ENCODE peak calls at places on chromosomes 16 and 17, in six cellular contexts. One of them, this sample, is unnamed.

GRCh38 chr17:4035081-4035680 is 70.9 kb upstream of the ATP2A3 start:
- DNase-seq in SK-MEL-5: peak; percentile 17
- DNase-seq in IMR-90: no peak
- DNase-seq in NCI-H446 treated with DMSO at 0.1 percent for 48 hours: no peak
- DNase-seq in NCI-H1105 treated with DMSO at 0.1 percent for 48 hours: no peak
- DNase-seq in posterior cingulate gyrus: no peak
- DNase-seq in this sample: no peak

GRCh38 chr16:2019500-2019899 is at the start of gene NPW:
- DNase-seq in posterior cingulate gyrus: no peak
- DNase-seq in NCI-H446 treated with DMSO at 0.1 percent for 48 hours: no peak
- DNase-seq in NCI-H1105 treated with DMSO at 0.1 percent for 48 hours: peak; percentile 8
- DNase-seq in IMR-90: no peak
- DNase-seq in SK-MEL-5: no peak
- DNase-seq in this sample: peak; percentile 51

GRCh38 chr17:42660692-42661345 is 1.7 kb downstream of the TUBG2 start:
- DNase-seq in NCI-H1105 treated with DMSO at 0.1 percent for 48 hours: no peak
- DNase-seq in NCI-H446 treated with DMSO at 0.1 percent for 48 hours: no peak
- DNase-seq in IMR-90: peak; percentile 72
- DNase-seq in posterior cingulate gyrus: no peak
- DNase-seq in SK-MEL-5: no peak
- DNase-seq in this sample: no peak

GRCh38 chr16:73058221-73058615 is 10.3 kb upstream of the ZFHX3 start:
- DNase-seq in SK-MEL-5: peak; percentile 20
- DNase-seq in NCI-H1105 treated with DMSO at 0.1 percent for 48 hours: no peak
- DNase-seq in posterior cingulate gyrus: no peak
- DNase-seq in IMR-90: no peak
- DNase-seq in NCI-H446 treated with DMSO at 0.1 percent for 48 hours: no peak
- DNase-seq in this sample: no peak

GRCh38 chr16:87621976-87622713 is 19.8 kb downstream of the JPH3 start:
- DNase-seq in posterior cingulate gyrus: no peak
- DNase-seq in NCI-H446 treated with DMSO at 0.1 percent for 48 hours: no peak
- DNase-seq in IMR-90: no peak
- DNase-seq in NCI-H1105 treated with DMSO at 0.1 percent for 48 hours: no peak
- DNase-seq in SK-MEL-5: no peak
- DNase-seq in this sample: no peak

GRCh38 chr16:78987676-78988075 is 612.9 kb downstream of the MAF start:
- DNase-seq in NCI-H446 treated with DMSO at 0.1 percent for 48 hours: no peak
- DNase-seq in NCI-H1105 treated with DMSO at 0.1 percent for 48 hours: no peak
- DNase-seq in IMR-90: no peak
- DNase-seq in SK-MEL-5: no peak
- DNase-seq in posterior cingulate gyrus: no peak
- DNase-seq in this sample: no peak

GRCh38 chr16:79122343-79122742 is 478.2 kb downstream of the MAF start:
- DNase-seq in SK-MEL-5: no peak
- DNase-seq in IMR-90: no peak
- DNase-seq in NCI-H446 treated with DMSO at 0.1 percent for 48 hours: no peak
- DNase-seq in NCI-H1105 treated with DMSO at 0.1 percent for 48 hours: no peak
- DNase-seq in posterior cingulate gyrus: no peak
- DNase-seq in this sample: no peak

GRCh38 chr17:59848778-59849177 is 44.0 kb downstream of the TUBD1 start:
- DNase-seq in NCI-H446 treated with DMSO at 0.1 percent for 48 hours: no peak
- DNase-seq in IMR-90: peak; percentile 75
- DNase-seq in posterior cingulate gyrus: no peak
- DNase-seq in NCI-H1105 treated with DMSO at 0.1 percent for 48 hours: no peak
- DNase-seq in SK-MEL-5: no peak
- DNase-seq in this sample: no peak

GRCh38 chr17:38540514-38540913 is 65.2 kb downstream of the SRCIN1 start:
- DNase-seq in NCI-H446 treated with DMSO at 0.1 percent for 48 hours: no peak
- DNase-seq in SK-MEL-5: no peak
- DNase-seq in IMR-90: no peak
- DNase-seq in NCI-H1105 treated with DMSO at 0.1 percent for 48 hours: no peak
- DNase-seq in posterior cingulate gyrus: no peak
- DNase-seq in this sample: no peak

GRCh38 chr17:57995076-57995956 is 7.3 kb upstream of the VEZF1 start:
- DNase-seq in NCI-H446 treated with DMSO at 0.1 percent for 48 hours: peak; percentile 58
- DNase-seq in IMR-90: peak; percentile 81
- DNase-seq in NCI-H1105 treated with DMSO at 0.1 percent for 48 hours: peak; percentile 70
- DNase-seq in posterior cingulate gyrus: no peak
- DNase-seq in SK-MEL-5: peak; percentile 89
- DNase-seq in this sample: no peak

GRCh38 chr16:11414815-11415775 is 69.8 kb downstream of the RMI2 start:
- DNase-seq in posterior cingulate gyrus: no peak
- DNase-seq in SK-MEL-5: no peak
- DNase-seq in IMR-90: no peak
- DNase-seq in NCI-H1105 treated with DMSO at 0.1 percent for 48 hours: no peak
- DNase-seq in NCI-H446 treated with DMSO at 0.1 percent for 48 hours: peak; percentile 4
- DNase-seq in this sample: no peak

GRCh38 chr17:82356028-82356427 is 3.0 kb upstream of the TEX19 start:
- DNase-seq in NCI-H1105 treated with DMSO at 0.1 percent for 48 hours: no peak
- DNase-seq in IMR-90: no peak
- DNase-seq in SK-MEL-5: no peak
- DNase-seq in posterior cingulate gyrus: no peak
- DNase-seq in NCI-H446 treated with DMSO at 0.1 percent for 48 hours: no peak
- DNase-seq in this sample: no peak

GRCh38 chr16:77290451-77291110 is 91.4 kb downstream of the SYCE1L start:
- DNase-seq in SK-MEL-5: no peak
- DNase-seq in posterior cingulate gyrus: no peak
- DNase-seq in NCI-H446 treated with DMSO at 0.1 percent for 48 hours: no peak
- DNase-seq in NCI-H1105 treated with DMSO at 0.1 percent for 48 hours: peak; percentile 61
- DNase-seq in IMR-90: peak; percentile 59
- DNase-seq in this sample: no peak

GRCh38 chr17:76005263-76006149 is 4.9 kb downstream of the CDK3 start:
- DNase-seq in IMR-90: peak; percentile 63
- DNase-seq in SK-MEL-5: peak; percentile 92
- DNase-seq in NCI-H446 treated with DMSO at 0.1 percent for 48 hours: peak; percentile 34
- DNase-seq in NCI-H1105 treated with DMSO at 0.1 percent for 48 hours: peak; percentile 61
- DNase-seq in posterior cingulate gyrus: no peak
- DNase-seq in this sample: peak; percentile 9

GRCh38 chr17:79799174-79799537 is 2.3 kb upstream of the CBX8 start:
- DNase-seq in NCI-H1105 treated with DMSO at 0.1 percent for 48 hours: no peak
- DNase-seq in IMR-90: no peak
- DNase-seq in SK-MEL-5: no peak
- DNase-seq in posterior cingulate gyrus: no peak
- DNase-seq in NCI-H446 treated with DMSO at 0.1 percent for 48 hours: no peak
- DNase-seq in this sample: no peak

GRCh38 chr16:11621920-11622651 is 35.4 kb upstream of the LITAF start:
- DNase-seq in IMR-90: no peak
- DNase-seq in NCI-H446 treated with DMSO at 0.1 percent for 48 hours: no peak
- DNase-seq in posterior cingulate gyrus: no peak
- DNase-seq in NCI-H1105 treated with DMSO at 0.1 percent for 48 hours: no peak
- DNase-seq in SK-MEL-5: no peak
- DNase-seq in this sample: peak; percentile 7

GRCh38 chr16:750454-750853 is 9.7 kb upstream of the CIAO3 start:
- DNase-seq in NCI-H446 treated with DMSO at 0.1 percent for 48 hours: no peak
- DNase-seq in posterior cingulate gyrus: no peak
- DNase-seq in NCI-H1105 treated with DMSO at 0.1 percent for 48 hours: no peak
- DNase-seq in IMR-90: no peak
- DNase-seq in SK-MEL-5: no peak
- DNase-seq in this sample: no peak

GRCh38 chr17:39927928-39928867 is 666 bp downstream of the LRRC3C start:
- DNase-seq in NCI-H446 treated with DMSO at 0.1 percent for 48 hours: no peak
- DNase-seq in IMR-90: no peak
- DNase-seq in SK-MEL-5: no peak
- DNase-seq in NCI-H1105 treated with DMSO at 0.1 percent for 48 hours: no peak
- DNase-seq in posterior cingulate gyrus: no peak
- DNase-seq in this sample: no peak

GRCh38 chr17:43418441-43419374 is 19.9 kb downstream of the ARL4D start:
- DNase-seq in NCI-H446 treated with DMSO at 0.1 percent for 48 hours: peak; percentile 75
- DNase-seq in NCI-H1105 treated with DMSO at 0.1 percent for 48 hours: peak; percentile 93
- DNase-seq in SK-MEL-5: no peak
- DNase-seq in posterior cingulate gyrus: peak; percentile 74
- DNase-seq in IMR-90: peak; percentile 92
- DNase-seq in this sample: peak; percentile 51

GRCh38 chr17:57037401-57037800 is 47.6 kb upstream of the AKAP1 start:
- DNase-seq in SK-MEL-5: no peak
- DNase-seq in posterior cingulate gyrus: no peak
- DNase-seq in IMR-90: no peak
- DNase-seq in NCI-H1105 treated with DMSO at 0.1 percent for 48 hours: no peak
- DNase-seq in NCI-H446 treated with DMSO at 0.1 percent for 48 hours: no peak
- DNase-seq in this sample: no peak

GRCh38 chr17:48791128-48792032 is 25.6 kb downstream of the TTLL6 start:
- DNase-seq in SK-MEL-5: peak; percentile 93
- DNase-seq in NCI-H1105 treated with DMSO at 0.1 percent for 48 hours: peak; percentile 15
- DNase-seq in posterior cingulate gyrus: no peak
- DNase-seq in IMR-90: peak; percentile 79
- DNase-seq in NCI-H446 treated with DMSO at 0.1 percent for 48 hours: no peak
- DNase-seq in this sample: peak; percentile 44

GRCh38 chr17:67244621-67245072 is 349 bp downstream of the HELZ start:
- DNase-seq in NCI-H446 treated with DMSO at 0.1 percent for 48 hours: no peak
- DNase-seq in IMR-90: no peak
- DNase-seq in posterior cingulate gyrus: no peak
- DNase-seq in SK-MEL-5: no peak
- DNase-seq in NCI-H1105 treated with DMSO at 0.1 percent for 48 hours: no peak
- DNase-seq in this sample: no peak

GRCh38 chr16:19354371-19354770 is 63.3 kb upstream of the TMC5 start:
- DNase-seq in IMR-90: no peak
- DNase-seq in NCI-H446 treated with DMSO at 0.1 percent for 48 hours: no peak
- DNase-seq in NCI-H1105 treated with DMSO at 0.1 percent for 48 hours: no peak
- DNase-seq in SK-MEL-5: no peak
- DNase-seq in posterior cingulate gyrus: no peak
- DNase-seq in this sample: no peak

GRCh38 chr17:21295036-21295952 is 10.8 kb downstream of the MAP2K3 start:
- DNase-seq in SK-MEL-5: no peak
- DNase-seq in NCI-H446 treated with DMSO at 0.1 percent for 48 hours: no peak
- DNase-seq in posterior cingulate gyrus: no peak
- DNase-seq in IMR-90: peak; percentile 59
- DNase-seq in NCI-H1105 treated with DMSO at 0.1 percent for 48 hours: no peak
- DNase-seq in this sample: no peak

GRCh38 chr17:79258843-79259242 is 184.2 kb downstream of the ENGASE start:
- DNase-seq in NCI-H1105 treated with DMSO at 0.1 percent for 48 hours: no peak
- DNase-seq in IMR-90: no peak
- DNase-seq in SK-MEL-5: no peak
- DNase-seq in NCI-H446 treated with DMSO at 0.1 percent for 48 hours: no peak
- DNase-seq in posterior cingulate gyrus: no peak
- DNase-seq in this sample: no peak

GRCh38 chr16:46982335-46982734 is 8.9 kb upstream of the DNAJA2 start:
- DNase-seq in NCI-H446 treated with DMSO at 0.1 percent for 48 hours: no peak
- DNase-seq in SK-MEL-5: no peak
- DNase-seq in IMR-90: no peak
- DNase-seq in posterior cingulate gyrus: no peak
- DNase-seq in NCI-H1105 treated with DMSO at 0.1 percent for 48 hours: no peak
- DNase-seq in this sample: no peak

GRCh38 chr17:16269658-16270057 is 52.6 kb downstream of the PIGL start:
- DNase-seq in SK-MEL-5: no peak
- DNase-seq in NCI-H1105 treated with DMSO at 0.1 percent for 48 hours: no peak
- DNase-seq in IMR-90: peak; percentile 87
- DNase-seq in NCI-H446 treated with DMSO at 0.1 percent for 48 hours: no peak
- DNase-seq in posterior cingulate gyrus: no peak
- DNase-seq in this sample: no peak

GRCh38 chr17:68291836-68292688 is 767 bp downstream of the ARSG start:
- DNase-seq in SK-MEL-5: peak; percentile 84
- DNase-seq in NCI-H446 treated with DMSO at 0.1 percent for 48 hours: no peak
- DNase-seq in NCI-H1105 treated with DMSO at 0.1 percent for 48 hours: peak; percentile 41
- DNase-seq in IMR-90: peak; percentile 68
- DNase-seq in posterior cingulate gyrus: peak; percentile 57
- DNase-seq in this sample: no peak

GRCh38 chr17:49959183-49959935 is 9.6 kb upstream of the DLX4 start:
- DNase-seq in IMR-90: peak; percentile 4
- DNase-seq in SK-MEL-5: no peak
- DNase-seq in NCI-H1105 treated with DMSO at 0.1 percent for 48 hours: no peak
- DNase-seq in posterior cingulate gyrus: no peak
- DNase-seq in NCI-H446 treated with DMSO at 0.1 percent for 48 hours: no peak
- DNase-seq in this sample: no peak